ENCODE peak calls at places on chromosomes 6 and 20, in four cellular contexts. M is A549, U is astrocyte of the spinal cord, R is neural progenitor cell. P is an unnamed sample.

GRCh38 chr6:42211726-42212125 is 5.9 kb downstream of the MRPS10 start:
- DNase-seq in M (no peak), U (no peak), R (no peak), P (no peak)

GRCh38 chr6:27608916-27609883 is 136.3 kb upstream of the ZNF184 start:
- DNase-seq in M (peak), U (peak), R (peak), P (no peak)

GRCh38 chr6:98574991-98575390 is 259.4 kb upstream of the POU3F2 start:
- DNase-seq in M (peak), U (no peak), R (no peak), P (no peak)

GRCh38 chr6:134594881-134595280 is 277.0 kb upstream of the SGK1 start:
- DNase-seq in M (no peak), U (no peak), R (no peak), P (no peak)

GRCh38 chr6:142728910-142729481 is 216.0 kb downstream of the HIVEP2 start:
- DNase-seq in M (no peak), U (peak), R (no peak), P (no peak)

GRCh38 chr6:89412071-89413005 is at the start of gene RRAGD:
- DNase-seq in M (peak), U (no peak), R (peak), P (no peak)

GRCh38 chr6:117482240-117483003 is at the start of gene DCBLD1:
- DNase-seq in M (peak), U (peak), R (peak), P (no peak)

GRCh38 chr6:149990672-149991402 is 27.1 kb downstream of the ULBP1 start:
- DNase-seq in M (no peak), U (no peak), R (peak), P (no peak)

GRCh38 chr6:34546551-34547321 is 9.4 kb downstream of the SPDEF start:
- DNase-seq in M (peak), U (no peak), R (no peak), P (no peak)

GRCh38 chr20:4160761-4161305 is 145.5 kb upstream of the RNF24 start:
- DNase-seq in M (no peak), U (peak), R (peak), P (no peak)

GRCh38 chr6:3176562-3177355 is 19.4 kb upstream of the TUBB2A start:
- DNase-seq in M (peak), U (peak), R (no peak), P (peak)

GRCh38 chr6:9606435-9607134 is 808.3 kb downstream of the TFAP2A start:
- DNase-seq in M (no peak), U (no peak), R (peak), P (no peak)

GRCh38 chr20:36830791-36831691 is 44.9 kb upstream of the TLDC2 start:
- DNase-seq in M (no peak), U (no peak), R (no peak), P (no peak)

GRCh38 chr6:111824608-111825337 is 48.5 kb downstream of the FYN start:
- DNase-seq in M (no peak), U (no peak), R (no peak), P (no peak)

GRCh38 chr20:5127859-5128409 is 1.1 kb downstream of the CDS2 start:
- DNase-seq in M (no peak), U (no peak), R (no peak), P (no peak)

GRCh38 chr6:14406616-14407343 is 289.2 kb downstream of the CD83 start:
- DNase-seq in M (no peak), U (no peak), R (peak), P (no peak)

GRCh38 chr20:10800288-10800687 is 126.5 kb upstream of the JAG1 start:
- DNase-seq in M (peak), U (no peak), R (no peak), P (no peak)

GRCh38 chr6:137001287-137001976 is 43.3 kb downstream of the IL20RA start:
- DNase-seq in M (peak), U (peak), R (peak), P (no peak)

GRCh38 chr6:43609402-43609801 is 19.7 kb downstream of the GTPBP2 start:
- DNase-seq in M (no peak), U (no peak), R (no peak), P (no peak)

GRCh38 chr20:50655325-50655880 is 35.9 kb downstream of the RIPOR3 start:
- DNase-seq in M (no peak), U (peak), R (peak), P (no peak)

GRCh38 chr6:36858407-36858981 is 16.1 kb downstream of the PPIL1 start:
- DNase-seq in M (no peak), U (peak), R (no peak), P (no peak)

GRCh38 chr20:62580733-62581132 is 61.6 kb upstream of the SLCO4A1 start:
- DNase-seq in M (no peak), U (no peak), R (no peak), P (no peak)

GRCh38 chr6:166526937-166527336 is 59.5 kb downstream of the RAMACL start:
- DNase-seq in M (no peak), U (no peak), R (no peak), P (no peak)

GRCh38 chr20:3239026-3239866 is at the start of gene SLC4A11:
- DNase-seq in M (peak), U (peak), R (peak), P (peak)

GRCh38 chr20:9070304-9070703 is 1.4 kb downstream of the PLCB4 start:
- DNase-seq in M (no peak), U (no peak), R (no peak), P (no peak)
- H3K4me3 ChIP-seq in M (peak), U (no peak), R (peak), P (no peak)

DNA sequence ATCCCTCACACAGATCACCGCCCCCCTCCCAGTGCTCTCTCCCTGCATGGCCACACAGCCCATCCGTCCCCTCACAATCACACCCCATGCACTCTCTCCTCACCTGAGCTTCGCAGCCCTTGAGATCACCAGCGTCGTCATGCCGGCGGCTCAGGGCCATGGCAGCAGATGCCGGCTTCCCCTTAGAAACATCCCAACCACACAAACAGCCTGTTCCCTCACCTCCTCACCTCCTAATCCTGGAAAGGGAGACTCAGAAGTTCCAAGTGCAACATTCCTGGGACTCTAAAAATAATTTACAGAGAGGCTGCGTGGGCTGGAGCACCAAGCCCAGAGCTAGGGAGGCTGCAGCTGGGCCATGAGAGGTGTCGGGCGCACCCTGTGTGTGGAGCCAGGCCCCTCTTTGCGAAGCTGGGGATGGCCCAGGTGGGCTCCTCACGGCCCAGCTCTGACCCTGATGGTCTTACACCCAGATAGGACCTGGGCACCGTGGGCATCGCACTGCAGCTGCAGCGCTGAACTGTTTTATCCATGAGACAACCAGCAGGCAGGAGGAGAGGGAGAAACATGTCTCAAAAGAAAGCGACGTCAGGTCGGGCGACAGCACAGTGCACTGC is 125.3 kb downstream of the DLL1 start:
- DNase-seq in M (no peak), U (no peak), R (no peak), P (no peak)
- TF ChIP-seq CTCF in M (no peak), U (no peak), R (no peak), P (no peak)

DNA sequence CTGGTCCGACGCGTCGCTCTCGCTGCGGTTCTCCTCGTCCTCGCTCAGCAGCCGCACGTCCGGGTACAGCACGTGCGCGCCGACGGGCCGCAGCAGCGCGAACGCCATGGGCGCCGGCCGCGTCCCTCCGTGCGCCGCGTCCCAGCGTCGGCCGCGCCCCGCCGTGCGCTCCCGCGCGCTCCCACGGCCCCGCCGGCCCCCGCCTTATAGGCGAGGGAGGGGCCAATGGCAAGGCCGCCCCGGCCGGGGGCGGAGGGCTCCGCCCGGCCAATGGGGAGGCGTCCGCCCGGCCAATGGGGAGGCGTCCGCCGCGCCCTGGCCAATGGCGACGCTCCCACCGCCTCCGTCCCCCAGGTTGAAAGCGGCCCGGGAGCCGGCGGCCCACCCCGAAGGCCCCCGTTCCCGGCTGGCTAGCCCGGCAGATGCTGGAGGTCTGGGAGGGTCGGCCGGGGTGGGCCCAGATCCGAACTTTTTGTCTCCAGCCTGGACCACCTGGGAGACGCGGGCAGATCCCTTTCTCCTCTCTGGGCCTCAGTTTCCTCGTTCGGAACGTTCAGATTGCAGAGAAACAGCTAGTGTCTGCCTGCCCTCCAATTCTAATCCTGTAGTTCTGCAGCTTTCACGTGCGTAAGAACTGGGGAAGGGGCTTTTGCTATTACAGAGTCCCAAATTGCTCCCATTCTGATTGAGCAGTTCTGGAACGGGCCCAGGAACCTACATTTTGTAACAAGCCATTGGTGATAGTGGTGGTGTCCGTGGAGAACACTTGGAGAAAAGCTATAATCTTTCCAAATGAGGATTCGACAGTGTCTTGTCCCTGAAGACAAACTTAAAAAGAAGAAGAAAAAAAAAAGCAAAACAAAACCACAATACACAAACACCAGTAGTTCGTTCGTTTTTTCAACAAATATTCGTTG is at the start of gene TCF15:
- DNase-seq in M (no peak), U (peak), R (peak), P (no peak)
- H3K4me3 ChIP-seq in M (no peak), U (no peak), R (peak), P (no peak)

GRCh38 chr6:44926556-44926955 is 401.6 kb upstream of the RUNX2 start:
- DNase-seq in M (no peak), U (no peak), R (no peak), P (no peak)
- TF ChIP-seq CTCF in M (no peak), U (no peak), R (no peak), P (no peak)